ENCODE peak calls at places on chromosome 11, in five cellular contexts. W is cardiac muscle cell; B is CD4-positive, alpha-beta memory T cell; C is suprapubic skin; M is thoracic aorta. J is an unnamed sample. For H3K27me3, the result is how much of the 10 kb centered on the place peaks cover.

GRCh38 chr11:61054513-61054912 is 47.8 kb upstream of the CD5 start:
- DNase-seq in B (no peak), M (no peak), W (no peak), C (no peak), J (no peak)

GRCh38 chr11:37788141-37788877 is 1190.3 kb upstream of the RAG2 start:
- DNase-seq in W (peak), C (no peak), M (no peak), B (no peak), J (no peak)

GRCh38 chr11:59708537-59708936 is 5.1 kb downstream of the OR10V1 start:
- DNase-seq in B (no peak), W (no peak), C (no peak), M (no peak), J (no peak)

GRCh38 chr11:78666675-78667129 is 92.0 kb upstream of the NARS2 start:
- DNase-seq in B (no peak), W (peak), C (no peak), M (no peak), J (no peak)

GRCh38 chr11:118979434-118979833 is 7.9 kb downstream of the FOXR1 start:
- DNase-seq in B (no peak), M (no peak), C (no peak), W (no peak), J (no peak)

GRCh38 chr11:100719362-100719761 is 32.3 kb downstream of the ARHGAP42 start:
- DNase-seq in C (no peak), W (peak), B (no peak), M (no peak), J (no peak)

GRCh38 chr11:8872017-8872416 is 39.0 kb upstream of the AKIP1 start:
- DNase-seq in C (no peak), W (no peak), M (no peak), B (no peak), J (no peak)

GRCh38 chr11:114986365-114986764 is 308.0 kb downstream of the NXPE2 start:
- DNase-seq in B (no peak), C (no peak), M (no peak), W (no peak), J (no peak)

GRCh38 chr11:7383406-7383805 is 101.9 kb upstream of the OLFML1 start:
- DNase-seq in W (no peak), B (no peak), C (no peak), M (no peak), J (no peak)

GRCh38 chr11:84793318-84793717 is 833.8 kb downstream of the DLG2 start:
- DNase-seq in W (no peak), C (no peak), M (no peak), B (no peak), J (no peak)

GRCh38 chr11:70692131-70692530 is 293.8 kb downstream of the CTTN start:
- DNase-seq in M (no peak), B (no peak), C (no peak), W (no peak), J (no peak)

GRCh38 chr11:61115498-61116224 is 13.4 kb downstream of the CD5 start:
- DNase-seq in B (no peak), C (no peak), W (no peak), M (no peak), J (no peak)

GRCh38 chr11:108915666-108916065 is 250.8 kb downstream of the DDX10 start:
- DNase-seq in B (no peak), W (peak), C (no peak), M (no peak), J (no peak)

GRCh38 chr11:108913204-108913603 is 248.3 kb downstream of the DDX10 start:
- DNase-seq in W (no peak), C (no peak), B (no peak), M (no peak), J (no peak)

GRCh38 chr11:108914981-108915380 is 250.1 kb downstream of the DDX10 start:
- DNase-seq in B (no peak), W (peak), C (no peak), M (no peak), J (no peak)

GRCh38 chr11:108912587-108912986 is 247.7 kb downstream of the DDX10 start:
- DNase-seq in C (no peak), M (no peak), W (peak), B (no peak), J (no peak)

GRCh38 chr11:108914211-108914610 is 249.3 kb downstream of the DDX10 start:
- DNase-seq in B (no peak), C (no peak), M (no peak), W (no peak), J (no peak)
- H3K27ac ChIP-seq in B (no peak), C (no peak), M (no peak), W (no peak), J (no peak)

GRCh38 chr11:126597041-126597440 is 241.6 kb downstream of the ST3GAL4 start:
- DNase-seq in C (peak), W (no peak), B (no peak), M (no peak), J (no peak)

GRCh38 chr11:126599498-126599897 is 244.0 kb downstream of the ST3GAL4 start:
- DNase-seq in M (no peak), B (no peak), C (peak), W (no peak), J (peak)

GRCh38 chr11:126601136-126601535 is 245.7 kb downstream of the ST3GAL4 start:
- DNase-seq in B (no peak), C (peak), W (no peak), M (no peak), J (peak)

GRCh38 chr11:126596474-126596873 is 241.0 kb downstream of the ST3GAL4 start:
- DNase-seq in W (no peak), M (no peak), C (no peak), B (no peak), J (no peak)

GRCh38 chr11:126598344-126599092 is 243.0 kb downstream of the ST3GAL4 start:
- DNase-seq in B (no peak), W (no peak), M (no peak), C (peak), J (no peak)
- H3K27me3 ChIP-seq in B (under half), W (half or more), M (under half), C (under half), J (under half)

DNA sequence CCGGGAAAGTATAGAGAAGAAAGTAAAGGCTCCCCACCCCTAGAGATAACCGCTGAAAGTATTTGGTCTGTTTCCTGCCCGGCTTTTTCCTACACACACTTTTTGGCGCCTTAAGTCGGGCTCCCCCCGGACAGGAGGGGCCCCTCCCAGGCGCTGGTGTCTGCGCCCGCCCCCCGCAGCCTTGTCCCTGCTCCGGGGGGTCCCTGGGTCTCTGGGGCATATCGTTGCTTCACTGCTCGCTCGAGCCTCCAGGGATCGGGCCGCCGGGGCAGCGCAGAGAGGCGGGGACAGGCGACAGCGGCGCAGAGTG is 928 bp upstream of the CRACR2B start:
- DNase-seq in B (no peak), C (no peak), W (no peak), M (no peak), J (no peak)
- H3K4me3 ChIP-seq in B (no peak), C (peak), W (peak), M (peak), J (peak)

GRCh38 chr11:109970516-109971183 is 122.5 kb upstream of the ZC3H12C start:
- DNase-seq in W (no peak), M (no peak), B (no peak), C (no peak), J (no peak)

GRCh38 chr11:109971184-109971523 is 122.0 kb upstream of the ZC3H12C start:
- DNase-seq in M (no peak), W (peak), C (no peak), B (no peak), J (no peak)

GRCh38 chr11:109972939-109973338 is 120.3 kb upstream of the ZC3H12C start:
- DNase-seq in B (no peak), W (no peak), M (no peak), C (no peak), J (no peak)

GRCh38 chr11:109968781-109969180 is 124.4 kb upstream of the ZC3H12C start:
- DNase-seq in C (no peak), M (no peak), B (no peak), W (no peak), J (no peak)

DNA sequence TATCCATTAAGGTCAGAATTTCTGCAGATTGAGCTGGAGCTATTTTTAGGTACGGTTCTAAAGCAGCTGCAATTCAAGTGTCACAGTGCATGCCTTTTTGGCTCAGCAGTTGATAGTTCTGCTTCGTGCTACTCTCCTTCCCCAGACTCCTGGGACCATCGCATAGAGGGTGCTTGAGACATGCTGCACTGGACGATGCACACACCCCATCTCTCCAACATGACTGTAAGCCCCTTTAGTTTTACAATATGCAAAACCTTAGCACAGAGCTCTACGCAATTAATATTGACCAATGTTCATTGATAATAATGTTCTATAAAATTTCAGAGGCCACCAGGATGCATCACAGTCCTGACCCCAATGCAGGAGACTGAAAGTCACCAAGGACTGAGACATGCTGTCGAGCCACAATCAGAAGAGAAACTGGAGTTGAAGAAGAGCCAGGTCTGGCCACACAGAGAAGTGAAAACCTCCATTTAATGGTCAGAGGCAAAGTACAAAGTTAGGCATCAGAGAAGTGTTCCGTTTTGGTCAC is 120.9 kb upstream of the ZC3H12C start:
- DNase-seq in W (no peak), B (no peak), M (no peak), C (no peak), J (no peak)
- H3K27ac ChIP-seq in W (no peak), B (no peak), M (no peak), C (no peak), J (no peak)

GRCh38 chr11:117781650-117782049 is 15.4 kb downstream of the DSCAML1 start:
- DNase-seq in C (no peak), M (no peak), B (no peak), W (no peak), J (no peak)
- H3K27me3 ChIP-seq in C (half or more), M (under half), B (under half), W (under half), J (half or more)

GRCh38 chr11:20021771-20022362 is 138.4 kb downstream of the DBX1 start:
- DNase-seq in B (no peak), C (no peak), W (peak), M (no peak), J (no peak)

GRCh38 chr11:20023082-20023426 is 137.2 kb downstream of the DBX1 start:
- DNase-seq in C (no peak), M (no peak), B (no peak), W (no peak), J (no peak)

GRCh38 chr11:20020716-20021115 is 139.6 kb downstream of the DBX1 start:
- DNase-seq in B (no peak), W (no peak), M (no peak), C (no peak), J (no peak)

GRCh38 chr11:20021212-20021611 is 139.1 kb downstream of the DBX1 start:
- DNase-seq in W (no peak), C (no peak), M (no peak), B (no peak), J (no peak)

GRCh38 chr11:20022363-20023081 is 137.8 kb downstream of the DBX1 start:
- DNase-seq in M (no peak), C (no peak), W (peak), B (no peak), J (no peak)
- H3K4me3 ChIP-seq in M (peak), C (peak), W (peak), B (no peak), J (peak)

GRCh38 chr11:5596611-5597201 is at the start of gene TRIM6:
- DNase-seq in M (no peak), W (peak), C (peak), B (peak), J (peak)
- H3K27ac ChIP-seq in M (peak), W (peak), C (no peak), B (no peak), J (peak)

DNA sequence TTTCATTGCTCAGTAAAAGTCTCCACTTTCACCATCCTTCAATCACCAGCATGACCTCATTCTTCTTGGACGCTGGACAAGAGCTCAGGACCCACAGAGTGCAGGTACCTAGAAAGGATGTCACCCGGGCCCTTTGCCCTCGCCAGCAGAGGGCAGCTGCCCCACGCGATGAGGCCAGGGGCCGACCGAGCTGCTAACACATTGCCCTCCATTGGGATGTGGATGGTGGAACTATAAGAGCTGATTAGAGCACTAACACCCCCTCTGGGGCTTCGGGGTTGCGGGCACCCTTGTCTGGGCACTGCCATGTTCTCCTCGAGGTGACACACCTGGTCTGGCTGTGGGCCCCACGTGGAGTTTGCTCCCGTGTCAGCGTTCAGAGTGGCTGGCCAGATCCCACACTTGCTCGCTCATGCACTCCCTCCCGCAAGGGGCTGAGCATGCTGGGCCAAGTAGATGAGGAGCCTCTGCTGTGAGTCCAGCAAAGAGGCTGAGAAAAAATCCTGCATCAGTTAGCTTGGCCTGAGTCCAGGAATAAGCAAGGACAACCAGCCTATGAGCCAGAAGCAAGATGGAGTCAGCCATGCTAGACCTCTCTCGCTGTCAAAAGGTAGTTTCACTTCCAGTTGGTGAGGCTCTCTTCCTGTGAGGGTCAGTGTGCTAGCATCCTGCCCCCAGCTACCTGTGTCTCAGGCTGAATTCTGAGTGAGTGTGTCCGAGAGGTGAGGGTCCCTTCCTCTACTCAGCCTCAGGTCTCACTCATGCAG is 9.8 kb downstream of the KRTAP5-6 start:
- DNase-seq in B (peak), W (peak), C (no peak), M (no peak), J (no peak)
- H3K27me3 ChIP-seq in B (under half), W (under half), C (under half), M (under half), J (under half)

J was measured in tibial artery.